ENCODE peak calls at places on chromosomes 5 and 9, in nine cellular contexts. One of them, this sample, is unnamed.

GRCh38 chr9:137407590-137408300 is 15.2 kb downstream of the EXD3 start:
- DNase-seq in fibroblast of the aortic adventitia: peak
- DNase-seq in T47D: no peak
- DNase-seq in HCT116: no peak
- DNase-seq in stimulated activated CD4-positive, alpha-beta T cell treated with anti-CD3 and anti-CD28 coated beads, Interleukin-2, amount 100 ng/mL, for 48 hours: no peak
- DNase-seq in naive thymus-derived CD8-positive, alpha-beta T cell: no peak
- DNase-seq in GM12891: no peak
- DNase-seq in NCI-H1105: no peak
- DNase-seq in AG08395: no peak
- DNase-seq in this sample: peak

GRCh38 chr5:160221082-160221481 is 8.2 kb upstream of the FABP6 start:
- DNase-seq in NCI-H1105: no peak
- DNase-seq in stimulated activated CD4-positive, alpha-beta T cell treated with anti-CD3 and anti-CD28 coated beads, Interleukin-2, amount 100 ng/mL, for 48 hours: no peak
- DNase-seq in fibroblast of the aortic adventitia: no peak
- DNase-seq in GM12891: no peak
- DNase-seq in T47D: no peak
- DNase-seq in naive thymus-derived CD8-positive, alpha-beta T cell: no peak
- DNase-seq in HCT116: no peak
- DNase-seq in AG08395: no peak
- DNase-seq in this sample: no peak

GRCh38 chr9:3459076-3459475 is 66.7 kb downstream of the RFX3 start:
- DNase-seq in stimulated activated CD4-positive, alpha-beta T cell treated with anti-CD3 and anti-CD28 coated beads, Interleukin-2, amount 100 ng/mL, for 48 hours: no peak
- DNase-seq in NCI-H1105: peak
- DNase-seq in naive thymus-derived CD8-positive, alpha-beta T cell: no peak
- DNase-seq in fibroblast of the aortic adventitia: no peak
- DNase-seq in T47D: no peak
- DNase-seq in AG08395: no peak
- DNase-seq in GM12891: no peak
- DNase-seq in HCT116: no peak
- DNase-seq in this sample: no peak

GRCh38 chr5:82623094-82623514 is 344.9 kb upstream of the RPS23 start:
- DNase-seq in naive thymus-derived CD8-positive, alpha-beta T cell: no peak
- DNase-seq in T47D: no peak
- DNase-seq in GM12891: no peak
- DNase-seq in AG08395: no peak
- DNase-seq in NCI-H1105: no peak
- DNase-seq in stimulated activated CD4-positive, alpha-beta T cell treated with anti-CD3 and anti-CD28 coated beads, Interleukin-2, amount 100 ng/mL, for 48 hours: no peak
- DNase-seq in fibroblast of the aortic adventitia: no peak
- DNase-seq in HCT116: no peak
- DNase-seq in this sample: no peak

GRCh38 chr5:179266291-179267070 is 78.8 kb downstream of the ADAMTS2 start:
- DNase-seq in HCT116: no peak
- DNase-seq in AG08395: no peak
- DNase-seq in T47D: no peak
- DNase-seq in stimulated activated CD4-positive, alpha-beta T cell treated with anti-CD3 and anti-CD28 coated beads, Interleukin-2, amount 100 ng/mL, for 48 hours: no peak
- DNase-seq in NCI-H1105: no peak
- DNase-seq in GM12891: no peak
- DNase-seq in fibroblast of the aortic adventitia: no peak
- DNase-seq in naive thymus-derived CD8-positive, alpha-beta T cell: no peak
- DNase-seq in this sample: peak

GRCh38 chr9:99565203-99565602 is 256.5 kb upstream of the NR4A3 start:
- DNase-seq in GM12891: no peak
- DNase-seq in AG08395: no peak
- DNase-seq in fibroblast of the aortic adventitia: no peak
- DNase-seq in naive thymus-derived CD8-positive, alpha-beta T cell: no peak
- DNase-seq in HCT116: no peak
- DNase-seq in T47D: no peak
- DNase-seq in stimulated activated CD4-positive, alpha-beta T cell treated with anti-CD3 and anti-CD28 coated beads, Interleukin-2, amount 100 ng/mL, for 48 hours: no peak
- DNase-seq in NCI-H1105: no peak
- DNase-seq in this sample: no peak

GRCh38 chr5:133155326-133155969 is 103.6 kb downstream of the HSPA4 start:
- DNase-seq in GM12891: no peak
- DNase-seq in HCT116: no peak
- DNase-seq in fibroblast of the aortic adventitia: no peak
- DNase-seq in AG08395: no peak
- DNase-seq in naive thymus-derived CD8-positive, alpha-beta T cell: no peak
- DNase-seq in T47D: no peak
- DNase-seq in NCI-H1105: no peak
- DNase-seq in stimulated activated CD4-positive, alpha-beta T cell treated with anti-CD3 and anti-CD28 coated beads, Interleukin-2, amount 100 ng/mL, for 48 hours: no peak
- DNase-seq in this sample: no peak

GRCh38 chr5:157860898-157861894 is 2.3 kb upstream of the CLINT1 start:
- DNase-seq in GM12891: peak
- DNase-seq in AG08395: no peak
- DNase-seq in T47D: no peak
- DNase-seq in naive thymus-derived CD8-positive, alpha-beta T cell: no peak
- DNase-seq in HCT116: no peak
- DNase-seq in NCI-H1105: no peak
- DNase-seq in fibroblast of the aortic adventitia: no peak
- DNase-seq in stimulated activated CD4-positive, alpha-beta T cell treated with anti-CD3 and anti-CD28 coated beads, Interleukin-2, amount 100 ng/mL, for 48 hours: no peak
- DNase-seq in this sample: no peak

GRCh38 chr5:94778299-94778698 is 159.8 kb downstream of the SLF1 start:
- DNase-seq in T47D: no peak
- DNase-seq in HCT116: no peak
- DNase-seq in fibroblast of the aortic adventitia: no peak
- DNase-seq in NCI-H1105: no peak
- DNase-seq in AG08395: no peak
- DNase-seq in naive thymus-derived CD8-positive, alpha-beta T cell: no peak
- DNase-seq in GM12891: no peak
- DNase-seq in stimulated activated CD4-positive, alpha-beta T cell treated with anti-CD3 and anti-CD28 coated beads, Interleukin-2, amount 100 ng/mL, for 48 hours: no peak
- DNase-seq in this sample: no peak

GRCh38 chr5:96780626-96781025 is 27.1 kb downstream of the ERAP1 start:
- DNase-seq in naive thymus-derived CD8-positive, alpha-beta T cell: no peak
- DNase-seq in GM12891: no peak
- DNase-seq in stimulated activated CD4-positive, alpha-beta T cell treated with anti-CD3 and anti-CD28 coated beads, Interleukin-2, amount 100 ng/mL, for 48 hours: no peak
- DNase-seq in HCT116: no peak
- DNase-seq in AG08395: peak
- DNase-seq in T47D: no peak
- DNase-seq in NCI-H1105: no peak
- DNase-seq in fibroblast of the aortic adventitia: no peak
- DNase-seq in this sample: peak

GRCh38 chr5:93250431-93250830 is 330.6 kb downstream of the NR2F1-AS1 start:
- DNase-seq in GM12891: no peak
- DNase-seq in AG08395: no peak
- DNase-seq in fibroblast of the aortic adventitia: peak
- DNase-seq in stimulated activated CD4-positive, alpha-beta T cell treated with anti-CD3 and anti-CD28 coated beads, Interleukin-2, amount 100 ng/mL, for 48 hours: no peak
- DNase-seq in NCI-H1105: no peak
- DNase-seq in T47D: no peak
- DNase-seq in naive thymus-derived CD8-positive, alpha-beta T cell: no peak
- DNase-seq in HCT116: no peak
- DNase-seq in this sample: no peak

GRCh38 chr9:79565245-79565644 is 6.5 kb upstream of the TLE4 start:
- DNase-seq in GM12891: no peak
- DNase-seq in NCI-H1105: peak
- DNase-seq in fibroblast of the aortic adventitia: no peak
- DNase-seq in AG08395: no peak
- DNase-seq in naive thymus-derived CD8-positive, alpha-beta T cell: no peak
- DNase-seq in stimulated activated CD4-positive, alpha-beta T cell treated with anti-CD3 and anti-CD28 coated beads, Interleukin-2, amount 100 ng/mL, for 48 hours: no peak
- DNase-seq in HCT116: no peak
- DNase-seq in T47D: no peak
- DNase-seq in this sample: no peak

GRCh38 chr5:74067748-74068541 is 441.9 kb downstream of the ARHGEF28 start:
- DNase-seq in T47D: no peak
- DNase-seq in stimulated activated CD4-positive, alpha-beta T cell treated with anti-CD3 and anti-CD28 coated beads, Interleukin-2, amount 100 ng/mL, for 48 hours: no peak
- DNase-seq in NCI-H1105: no peak
- DNase-seq in naive thymus-derived CD8-positive, alpha-beta T cell: no peak
- DNase-seq in HCT116: peak
- DNase-seq in fibroblast of the aortic adventitia: peak
- DNase-seq in AG08395: no peak
- DNase-seq in GM12891: no peak
- DNase-seq in this sample: peak

GRCh38 chr5:61964199-61964598 is 341.8 kb upstream of the KIF2A start:
- DNase-seq in stimulated activated CD4-positive, alpha-beta T cell treated with anti-CD3 and anti-CD28 coated beads, Interleukin-2, amount 100 ng/mL, for 48 hours: no peak
- DNase-seq in naive thymus-derived CD8-positive, alpha-beta T cell: no peak
- DNase-seq in T47D: no peak
- DNase-seq in HCT116: no peak
- DNase-seq in fibroblast of the aortic adventitia: peak
- DNase-seq in AG08395: no peak
- DNase-seq in GM12891: no peak
- DNase-seq in NCI-H1105: no peak
- DNase-seq in this sample: peak

GRCh38 chr5:19488786-19489185 is 499.2 kb downstream of the CDH18 start:
- DNase-seq in NCI-H1105: no peak
- DNase-seq in AG08395: no peak
- DNase-seq in HCT116: no peak
- DNase-seq in T47D: no peak
- DNase-seq in GM12891: no peak
- DNase-seq in naive thymus-derived CD8-positive, alpha-beta T cell: no peak
- DNase-seq in fibroblast of the aortic adventitia: no peak
- DNase-seq in stimulated activated CD4-positive, alpha-beta T cell treated with anti-CD3 and anti-CD28 coated beads, Interleukin-2, amount 100 ng/mL, for 48 hours: no peak
- DNase-seq in this sample: no peak

GRCh38 chr5:61100425-61100824 is 61.8 kb downstream of the SMIM15 start:
- DNase-seq in naive thymus-derived CD8-positive, alpha-beta T cell: no peak
- DNase-seq in stimulated activated CD4-positive, alpha-beta T cell treated with anti-CD3 and anti-CD28 coated beads, Interleukin-2, amount 100 ng/mL, for 48 hours: no peak
- DNase-seq in HCT116: no peak
- DNase-seq in fibroblast of the aortic adventitia: no peak
- DNase-seq in T47D: no peak
- DNase-seq in GM12891: no peak
- DNase-seq in NCI-H1105: no peak
- DNase-seq in AG08395: no peak
- DNase-seq in this sample: no peak

GRCh38 chr9:15136646-15137045 is 170.4 kb downstream of the TTC39B start:
- DNase-seq in T47D: no peak
- DNase-seq in fibroblast of the aortic adventitia: peak
- DNase-seq in HCT116: peak
- DNase-seq in GM12891: no peak
- DNase-seq in stimulated activated CD4-positive, alpha-beta T cell treated with anti-CD3 and anti-CD28 coated beads, Interleukin-2, amount 100 ng/mL, for 48 hours: no peak
- DNase-seq in naive thymus-derived CD8-positive, alpha-beta T cell: no peak
- DNase-seq in NCI-H1105: no peak
- DNase-seq in AG08395: no peak
- DNase-seq in this sample: no peak

GRCh38 chr9:22210262-22210661 is 201.2 kb upstream of the CDKN2B start:
- DNase-seq in stimulated activated CD4-positive, alpha-beta T cell treated with anti-CD3 and anti-CD28 coated beads, Interleukin-2, amount 100 ng/mL, for 48 hours: no peak
- DNase-seq in naive thymus-derived CD8-positive, alpha-beta T cell: no peak
- DNase-seq in NCI-H1105: no peak
- DNase-seq in T47D: no peak
- DNase-seq in HCT116: no peak
- DNase-seq in fibroblast of the aortic adventitia: no peak
- DNase-seq in GM12891: no peak
- DNase-seq in AG08395: no peak
- DNase-seq in this sample: peak

GRCh38 chr5:13378073-13378472 is 566.4 kb downstream of the DNAH5 start:
- DNase-seq in NCI-H1105: no peak
- DNase-seq in HCT116: no peak
- DNase-seq in naive thymus-derived CD8-positive, alpha-beta T cell: no peak
- DNase-seq in fibroblast of the aortic adventitia: peak
- DNase-seq in T47D: no peak
- DNase-seq in AG08395: no peak
- DNase-seq in stimulated activated CD4-positive, alpha-beta T cell treated with anti-CD3 and anti-CD28 coated beads, Interleukin-2, amount 100 ng/mL, for 48 hours: no peak
- DNase-seq in GM12891: no peak
- DNase-seq in this sample: no peak

GRCh38 chr5:102762828-102763227 is 7.7 kb downstream of the PAM start:
- DNase-seq in T47D: no peak
- DNase-seq in fibroblast of the aortic adventitia: no peak
- DNase-seq in HCT116: no peak
- DNase-seq in naive thymus-derived CD8-positive, alpha-beta T cell: no peak
- DNase-seq in GM12891: no peak
- DNase-seq in stimulated activated CD4-positive, alpha-beta T cell treated with anti-CD3 and anti-CD28 coated beads, Interleukin-2, amount 100 ng/mL, for 48 hours: no peak
- DNase-seq in NCI-H1105: no peak
- DNase-seq in AG08395: no peak
- DNase-seq in this sample: no peak

GRCh38 chr9:84357235-84357634 is 16.7 kb upstream of the SLC28A3 start:
- DNase-seq in T47D: no peak
- DNase-seq in NCI-H1105: no peak
- DNase-seq in AG08395: no peak
- DNase-seq in GM12891: no peak
- DNase-seq in fibroblast of the aortic adventitia: no peak
- DNase-seq in stimulated activated CD4-positive, alpha-beta T cell treated with anti-CD3 and anti-CD28 coated beads, Interleukin-2, amount 100 ng/mL, for 48 hours: no peak
- DNase-seq in HCT116: no peak
- DNase-seq in naive thymus-derived CD8-positive, alpha-beta T cell: no peak
- DNase-seq in this sample: no peak

GRCh38 chr9:110531776-110532175 is 47.8 kb downstream of the SVEP1 start:
- DNase-seq in fibroblast of the aortic adventitia: peak
- DNase-seq in naive thymus-derived CD8-positive, alpha-beta T cell: no peak
- DNase-seq in HCT116: no peak
- DNase-seq in AG08395: peak
- DNase-seq in stimulated activated CD4-positive, alpha-beta T cell treated with anti-CD3 and anti-CD28 coated beads, Interleukin-2, amount 100 ng/mL, for 48 hours: no peak
- DNase-seq in GM12891: no peak
- DNase-seq in NCI-H1105: no peak
- DNase-seq in T47D: no peak
- DNase-seq in this sample: peak

GRCh38 chr9:124869986-124870560 is 8.1 kb downstream of the ARPC5L start:
- DNase-seq in NCI-H1105: no peak
- DNase-seq in stimulated activated CD4-positive, alpha-beta T cell treated with anti-CD3 and anti-CD28 coated beads, Interleukin-2, amount 100 ng/mL, for 48 hours: peak
- DNase-seq in HCT116: no peak
- DNase-seq in AG08395: no peak
- DNase-seq in fibroblast of the aortic adventitia: no peak
- DNase-seq in T47D: no peak
- DNase-seq in naive thymus-derived CD8-positive, alpha-beta T cell: peak
- DNase-seq in GM12891: no peak
- DNase-seq in this sample: no peak

GRCh38 chr9:31950756-31951155 is 433.7 kb upstream of the ACO1 start:
- DNase-seq in GM12891: no peak
- DNase-seq in T47D: no peak
- DNase-seq in NCI-H1105: no peak
- DNase-seq in AG08395: no peak
- DNase-seq in fibroblast of the aortic adventitia: no peak
- DNase-seq in stimulated activated CD4-positive, alpha-beta T cell treated with anti-CD3 and anti-CD28 coated beads, Interleukin-2, amount 100 ng/mL, for 48 hours: no peak
- DNase-seq in naive thymus-derived CD8-positive, alpha-beta T cell: no peak
- DNase-seq in HCT116: no peak
- DNase-seq in this sample: no peak

GRCh38 chr9:137034039-137034708 is 2.3 kb upstream of the FUT7 start:
- DNase-seq in stimulated activated CD4-positive, alpha-beta T cell treated with anti-CD3 and anti-CD28 coated beads, Interleukin-2, amount 100 ng/mL, for 48 hours: no peak
- DNase-seq in naive thymus-derived CD8-positive, alpha-beta T cell: no peak
- DNase-seq in fibroblast of the aortic adventitia: no peak
- DNase-seq in T47D: no peak
- DNase-seq in NCI-H1105: no peak
- DNase-seq in GM12891: no peak
- DNase-seq in AG08395: no peak
- DNase-seq in HCT116: no peak
- DNase-seq in this sample: no peak

GRCh38 chr9:94490465-94490864 is 64.4 kb upstream of the PCAT7 start:
- DNase-seq in T47D: no peak
- DNase-seq in naive thymus-derived CD8-positive, alpha-beta T cell: no peak
- DNase-seq in AG08395: no peak
- DNase-seq in GM12891: no peak
- DNase-seq in fibroblast of the aortic adventitia: peak
- DNase-seq in stimulated activated CD4-positive, alpha-beta T cell treated with anti-CD3 and anti-CD28 coated beads, Interleukin-2, amount 100 ng/mL, for 48 hours: no peak
- DNase-seq in NCI-H1105: no peak
- DNase-seq in HCT116: no peak
- DNase-seq in this sample: no peak

GRCh38 chr5:172954277-172954676 is 4.9 kb upstream of the RPL26L1 start:
- DNase-seq in HCT116: no peak
- DNase-seq in stimulated activated CD4-positive, alpha-beta T cell treated with anti-CD3 and anti-CD28 coated beads, Interleukin-2, amount 100 ng/mL, for 48 hours: no peak
- DNase-seq in AG08395: no peak
- DNase-seq in T47D: no peak
- DNase-seq in fibroblast of the aortic adventitia: no peak
- DNase-seq in naive thymus-derived CD8-positive, alpha-beta T cell: no peak
- DNase-seq in NCI-H1105: no peak
- DNase-seq in GM12891: no peak
- DNase-seq in this sample: no peak

GRCh38 chr9:17520264-17521058 is 58.4 kb upstream of the SH3GL2 start:
- DNase-seq in stimulated activated CD4-positive, alpha-beta T cell treated with anti-CD3 and anti-CD28 coated beads, Interleukin-2, amount 100 ng/mL, for 48 hours: no peak
- DNase-seq in HCT116: no peak
- DNase-seq in GM12891: no peak
- DNase-seq in AG08395: no peak
- DNase-seq in naive thymus-derived CD8-positive, alpha-beta T cell: no peak
- DNase-seq in T47D: no peak
- DNase-seq in fibroblast of the aortic adventitia: no peak
- DNase-seq in NCI-H1105: no peak
- DNase-seq in this sample: no peak

GRCh38 chr5:138186002-138186447 is 7.1 kb downstream of the KIF20A start:
- DNase-seq in fibroblast of the aortic adventitia: no peak
- DNase-seq in NCI-H1105: no peak
- DNase-seq in T47D: no peak
- DNase-seq in GM12891: no peak
- DNase-seq in AG08395: no peak
- DNase-seq in stimulated activated CD4-positive, alpha-beta T cell treated with anti-CD3 and anti-CD28 coated beads, Interleukin-2, amount 100 ng/mL, for 48 hours: no peak
- DNase-seq in HCT116: no peak
- DNase-seq in naive thymus-derived CD8-positive, alpha-beta T cell: no peak
- DNase-seq in this sample: no peak

GRCh38 chr5:109016300-109016699 is 268.6 kb downstream of the FER start:
- DNase-seq in NCI-H1105: no peak
- DNase-seq in AG08395: no peak
- DNase-seq in HCT116: no peak
- DNase-seq in T47D: no peak
- DNase-seq in fibroblast of the aortic adventitia: peak
- DNase-seq in naive thymus-derived CD8-positive, alpha-beta T cell: no peak
- DNase-seq in GM12891: no peak
- DNase-seq in stimulated activated CD4-positive, alpha-beta T cell treated with anti-CD3 and anti-CD28 coated beads, Interleukin-2, amount 100 ng/mL, for 48 hours: no peak
- DNase-seq in this sample: peak

GRCh38 chr5:167155387-167156051 is 1135.9 kb upstream of the WWC1 start:
- DNase-seq in T47D: no peak
- DNase-seq in AG08395: no peak
- DNase-seq in GM12891: no peak
- DNase-seq in NCI-H1105: no peak
- DNase-seq in stimulated activated CD4-positive, alpha-beta T cell treated with anti-CD3 and anti-CD28 coated beads, Interleukin-2, amount 100 ng/mL, for 48 hours: no peak
- DNase-seq in naive thymus-derived CD8-positive, alpha-beta T cell: no peak
- DNase-seq in fibroblast of the aortic adventitia: no peak
- DNase-seq in HCT116: no peak
- DNase-seq in this sample: no peak

This sample was measured in AG10803.